ENCODE peak calls at places on chromosomes 7 and 10, in four cellular contexts. M is IMR-90, D is endothelial cell, C is GM12878. Y is an unnamed sample.

GRCh38 chr7:37853468-37853867 is 5.1 kb downstream of the NME8 start:
- DNase-seq in M (no peak), D (peak; percentile 28), C (no peak), Y (no peak)

GRCh38 chr7:40611472-40611871 is 476.7 kb downstream of the SUGCT start:
- DNase-seq in M (no peak), D (no peak), C (no peak), Y (no peak)

GRCh38 chr7:13904689-13905088 is 84.8 kb downstream of the ETV1 start:
- DNase-seq in M (peak; percentile 77), D (no peak), C (no peak), Y (no peak)

GRCh38 chr7:232571-233455 is 40.4 kb downstream of the FAM20C start:
- DNase-seq in M (peak; percentile 76), D (no peak), C (no peak), Y (no peak)

GRCh38 chr10:66999762-67000161 is 73.9 kb downstream of the LRRTM3 start:
- DNase-seq in M (no peak), D (no peak), C (no peak), Y (no peak)

GRCh38 chr10:13784067-13784466 is 197.3 kb downstream of the PRPF18 start:
- DNase-seq in M (peak; percentile 64), D (peak; percentile 36), C (no peak), Y (no peak)

GRCh38 chr10:26331376-26331775 is 106.8 kb upstream of the APBB1IP start:
- DNase-seq in M (no peak), D (no peak), C (no peak), Y (no peak)

GRCh38 chr10:86765548-86765947 is 9.1 kb downstream of the BMPR1A start:
- DNase-seq in M (peak; percentile 33), D (no peak), C (no peak), Y (no peak)

GRCh38 chr10:113015201-113015600 is 65.2 kb downstream of the TCF7L2 start:
- DNase-seq in M (no peak), D (no peak), C (no peak), Y (no peak)

GRCh38 chr7:148704966-148705365 is 6.3 kb downstream of the CUL1 start:
- DNase-seq in M (no peak), D (no peak), C (no peak), Y (no peak)

GRCh38 chr10:71462642-71462935 is 65.9 kb downstream of the CDH23 start:
- DNase-seq in M (no peak), D (no peak), C (no peak), Y (no peak)

GRCh38 chr10:131569851-131570715 is 258.6 kb upstream of the TCERG1L start:
- DNase-seq in M (no peak), D (no peak), C (no peak), Y (peak; percentile 63)

GRCh38 chr10:110600487-110601101 is 33.1 kb downstream of the SMC3 start:
- DNase-seq in M (peak; percentile 71), D (peak; percentile 53), C (no peak), Y (no peak)

GRCh38 chr7:51366172-51366728 is 49.6 kb upstream of the COBL start:
- DNase-seq in M (no peak), D (no peak), C (no peak), Y (no peak)

GRCh38 chr10:125162181-125162906 is 2.0 kb upstream of the CTBP2 start:
- DNase-seq in M (no peak), D (peak; percentile 38), C (no peak), Y (peak; percentile 62)

GRCh38 chr10:115171392-115171960 is 78.3 kb downstream of the ATRNL1 start:
- DNase-seq in M (no peak), D (no peak), C (no peak), Y (no peak)

GRCh38 chr10:75187961-75188426 is 22.6 kb upstream of the VDAC2 start:
- DNase-seq in M (peak; percentile 74), D (peak; percentile 47), C (peak; percentile 20), Y (no peak)

GRCh38 chr10:129523031-129523722 is 56.1 kb downstream of the MGMT start:
- DNase-seq in M (no peak), D (no peak), C (no peak), Y (no peak)

GRCh38 chr10:69311309-69311708 is 33.0 kb downstream of the HK1 start:
- DNase-seq in M (no peak), D (no peak), C (no peak), Y (no peak)

GRCh38 chr10:125120046-125120710 is 40.2 kb downstream of the CTBP2 start:
- DNase-seq in M (peak; percentile 54), D (no peak), C (no peak), Y (no peak)

GRCh38 chr10:26439436-26440090 is 1.4 kb downstream of the APBB1IP start:
- DNase-seq in M (no peak), D (no peak), C (no peak), Y (no peak)

GRCh38 chr10:5343561-5343960 is 21.2 kb upstream of the UCN3 start:
- DNase-seq in M (no peak), D (no peak), C (no peak), Y (no peak)

GRCh38 chr10:121556448-121556847 is 41.8 kb downstream of the FGFR2 start:
- DNase-seq in M (no peak), D (no peak), C (no peak), Y (no peak)

GRCh38 chr7:36644625-36645422 is 79.5 kb downstream of the AOAH start:
- DNase-seq in M (no peak), D (no peak), C (no peak), Y (no peak)

GRCh38 chr10:46283217-46283944 is 3.4 kb upstream of the ANTXRL start:
- DNase-seq in M (no peak), D (no peak), C (no peak), Y (peak; percentile 37)

GRCh38 chr10:7075110-7075509 is 335.7 kb downstream of the SFMBT2 start:
- DNase-seq in M (no peak), D (no peak), C (no peak), Y (no peak)

GRCh38 chr10:7075851-7076250 is 335.0 kb downstream of the SFMBT2 start:
- DNase-seq in M (no peak), D (no peak), C (no peak), Y (no peak)

GRCh38 chr10:7071421-7071820 is 339.4 kb downstream of the SFMBT2 start:
- DNase-seq in M (no peak), D (no peak), C (no peak), Y (no peak)

GRCh38 chr10:7069706-7070105 is 341.1 kb downstream of the SFMBT2 start:
- DNase-seq in M (no peak), D (no peak), C (no peak), Y (no peak)

GRCh38 chr10:7070950-7071349 is 339.9 kb downstream of the SFMBT2 start:
- DNase-seq in M (no peak), D (no peak), C (no peak), Y (no peak)
- TF ChIP-seq CTCF in M (no peak), D (no peak), C (no peak), Y (no peak)

GRCh38 chr7:92884218-92884617 is 47.8 kb upstream of the CDK6 start:
- DNase-seq in M (no peak), D (no peak), C (no peak), Y (no peak)

GRCh38 chr7:92881091-92881485 is 44.7 kb upstream of the CDK6 start:
- DNase-seq in M (no peak), D (no peak), C (no peak), Y (no peak)

GRCh38 chr7:92882760-92883159 is 46.4 kb upstream of the CDK6 start:
- DNase-seq in M (no peak), D (no peak), C (no peak), Y (no peak)

GRCh38 chr7:92877367-92877766 is 41.0 kb upstream of the CDK6 start:
- DNase-seq in M (no peak), D (no peak), C (no peak), Y (no peak)

GRCh38 chr7:92880212-92881090 is 44.1 kb upstream of the CDK6 start:
- DNase-seq in M (no peak), D (peak; percentile 26), C (no peak), Y (no peak)
- TF ChIP-seq CTCF in M (peak; percentile 0), D (peak; percentile 32), C (no peak), Y (peak; percentile 50)

GRCh38 chr7:132577206-132578049 is 1.2 kb upstream of the PLXNA4 start:
- DNase-seq in M (peak; percentile 16), D (peak; percentile 61), C (no peak), Y (peak; percentile 80)
- TF ChIP-seq CTCF in M (no peak), D (peak; percentile 25), C (no peak), Y (peak; percentile 65)

GRCh38 chr10:92849576-92850090 is 1.3 kb downstream of the EXOC6 start:
- DNase-seq in M (no peak), D (no peak), C (no peak), Y (no peak)

GRCh38 chr10:92849234-92849525 is 860 bp downstream of the EXOC6 start:
- DNase-seq in M (peak; percentile 30), D (no peak), C (no peak), Y (no peak)

GRCh38 chr10:92848037-92848440 is 281 bp upstream of the EXOC6 start:
- DNase-seq in M (no peak), D (no peak), C (no peak), Y (no peak)

GRCh38 chr10:92847185-92847864 is 995 bp upstream of the EXOC6 start:
- DNase-seq in M (peak; percentile 18), D (no peak), C (no peak), Y (no peak)

GRCh38 chr10:92848441-92849233 is at the start of gene EXOC6:
- DNase-seq in M (peak; percentile 74), D (peak; percentile 75), C (peak; percentile 20), Y (peak; percentile 86)
- TF ChIP-seq CTCF in M (no peak), D (peak; percentile 45), C (no peak), Y (no peak)

DNA sequence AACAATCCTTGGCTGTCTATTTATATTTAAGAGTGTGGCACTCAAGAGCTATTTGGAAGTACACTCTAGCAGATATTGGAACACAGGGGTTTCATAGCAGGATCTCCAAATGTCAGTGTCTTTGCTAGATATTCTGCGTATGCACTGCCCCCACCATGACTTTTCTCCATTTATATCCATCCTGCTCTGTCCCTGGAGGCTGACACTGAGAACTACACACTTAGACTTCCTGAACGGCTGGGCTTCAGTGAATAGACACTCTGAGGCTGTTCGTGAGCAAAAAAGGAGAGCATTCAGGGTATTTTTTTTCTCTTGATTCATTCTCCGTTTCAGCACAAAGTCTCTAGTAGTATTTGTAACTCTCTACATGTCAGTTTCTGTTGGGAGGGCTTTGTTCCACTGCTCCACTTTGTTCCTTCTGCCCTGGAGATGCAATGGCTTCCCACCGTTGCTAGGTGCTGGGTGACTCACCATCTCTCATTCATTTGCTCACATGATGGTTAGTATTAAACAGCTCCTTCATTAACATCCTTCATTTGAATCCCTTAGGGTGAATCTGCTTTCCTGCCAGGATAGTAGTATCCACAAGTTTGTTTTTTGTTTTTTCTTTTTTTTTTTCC is 155.9 kb upstream of the SLC13A1 start:
- DNase-seq in M (no peak), D (no peak), C (no peak), Y (no peak)
- TF ChIP-seq CTCF in M (no peak), D (no peak), C (no peak), Y (peak; percentile 70)